ENCODE peak calls at places on chromosome 2, in four cellular contexts. W, F, B and G are unnamed samples.

GRCh38 chr2:128424406-128424805 is 105.7 kb upstream of the HS6ST1 start:
- DNase-seq in W (no peak), F (no peak), B (no peak), G (no peak)

GRCh38 chr2:237384672-237385020 is 29.3 kb downstream of the COL6A3 start:
- DNase-seq in W (no peak), F (no peak), B (no peak), G (no peak)

GRCh38 chr2:23042176-23042909 is 342.6 kb upstream of the KLHL29 start:
- DNase-seq in W (no peak), F (no peak), B (no peak), G (no peak)

GRCh38 chr2:187774551-187775071 is 220.4 kb upstream of the TFPI start:
- DNase-seq in W (no peak), F (no peak), B (no peak), G (no peak)

GRCh38 chr2:137383391-137383790 is 580.9 kb upstream of the HNMT start:
- DNase-seq in W (no peak), F (no peak), B (no peak), G (no peak)

GRCh38 chr2:111640480-111640879 is 243.5 kb downstream of the ANAPC1 start:
- DNase-seq in W (no peak), F (no peak), B (no peak), G (no peak)

GRCh38 chr2:73035899-73036778 is 35.4 kb downstream of the SFXN5 start:
- DNase-seq in W (no peak), F (no peak), B (no peak), G (no peak)

GRCh38 chr2:2271471-2271941 is 59.6 kb downstream of the MYT1L start:
- DNase-seq in W (peak; percentile 2), F (no peak), B (no peak), G (no peak)

GRCh38 chr2:1595274-1595673 is 149.0 kb downstream of the PXDN start:
- DNase-seq in W (no peak), F (no peak), B (no peak), G (no peak)

GRCh38 chr2:240629968-240630770 is 4.9 kb downstream of the GPR35 start:
- DNase-seq in W (no peak), F (peak; percentile 43), B (no peak), G (peak; percentile 39)

GRCh38 chr2:148993336-148993735 is 45.2 kb upstream of the LYPD6B start:
- DNase-seq in W (no peak), F (no peak), B (no peak), G (no peak)

GRCh38 chr2:24435391-24436316 is 55.4 kb upstream of the NCOA1 start:
- DNase-seq in W (peak; percentile 29), F (peak; percentile 54), B (no peak), G (peak; percentile 82)